ENCODE peak calls at places on chromosomes 7 and 10, in eight cellular contexts. Y is activated CD8-positive, alpha-beta memory T cell treated with anti-CD3 and anti-CD28 coated beads for 4 hours; L is GM06990; M is fibroblast of pulmonary artery; C is A549; D is naive thymus-derived CD8-positive, alpha-beta T cell; H is endothelial cell of umbilical vein; Z is fibroblast of mammary gland. X is an unnamed sample.

GRCh38 chr10:34494012-34494411 is 321.1 kb downstream of the PARD3 start:
- DNase-seq in Y (no peak), L (no peak), M (peak; percentile 48), C (peak; percentile 89), D (no peak), H (no peak), Z (peak; percentile 65), X (no peak)

GRCh38 chr10:100653957-100654834 is 91.2 kb upstream of the PAX2 start:
- DNase-seq in Y (peak; percentile 13), L (no peak), M (peak; percentile 44), C (no peak), D (no peak), H (no peak), Z (peak; percentile 9), X (peak; percentile 5)

GRCh38 chr7:158689500-158689899 is 15.1 kb downstream of the NCAPG2 start:
- DNase-seq in Y (no peak), L (no peak), M (no peak), C (no peak), D (no peak), H (no peak), Z (no peak), X (no peak)

GRCh38 chr7:139034336-139034735 is 1.5 kb downstream of the ZC3HAV1L start:
- DNase-seq in Y (no peak), L (no peak), M (no peak), C (no peak), D (no peak), H (no peak), Z (peak; percentile 55), X (peak; percentile 28)

GRCh38 chr7:47725031-47725780 is 143.3 kb upstream of the TNS3 start:
- DNase-seq in Y (no peak), L (no peak), M (no peak), C (peak; percentile 42), D (peak; percentile 30), H (peak; percentile 62), Z (no peak), X (no peak)

GRCh38 chr10:119316729-119317097 is 109.3 kb downstream of the GRK5 start:
- DNase-seq in Y (no peak), L (no peak), M (peak; percentile 69), C (peak; percentile 94), D (no peak), H (peak; percentile 67), Z (peak; percentile 74), X (peak; percentile 86)

GRCh38 chr7:48149058-48149457 is 22.2 kb upstream of the ABCA13 start:
- DNase-seq in Y (no peak), L (no peak), M (no peak), C (no peak), D (no peak), H (no peak), Z (no peak), X (no peak)

GRCh38 chr7:151416921-151417320 is 7.1 kb upstream of the WDR86 start:
- DNase-seq in Y (no peak), L (no peak), M (peak; percentile 39), C (no peak), D (no peak), H (no peak), Z (peak; percentile 32), X (no peak)

GRCh38 chr7:83957333-83957732 is 237.3 kb downstream of the SEMA3A start:
- DNase-seq in Y (no peak), L (no peak), M (peak; percentile 80), C (peak; percentile 9), D (no peak), H (no peak), Z (peak; percentile 16), X (no peak)

GRCh38 chr10:78643513-78643912 is 425.3 kb upstream of the ZMIZ1 start:
- DNase-seq in Y (no peak), L (no peak), M (no peak), C (no peak), D (no peak), H (no peak), Z (no peak), X (no peak)

GRCh38 chr10:12200850-12201249 is 4.9 kb downstream of the CDC123 start:
- DNase-seq in Y (no peak), L (no peak), M (no peak), C (no peak), D (no peak), H (no peak), Z (no peak), X (no peak)

GRCh38 chr10:88008866-88009470 is 145.5 kb downstream of the PTEN start:
- DNase-seq in Y (no peak), L (no peak), M (no peak), C (peak; percentile 50), D (no peak), H (no peak), Z (no peak), X (no peak)

GRCh38 chr10:18332048-18332447 is 191.8 kb downstream of the CACNB2 start:
- DNase-seq in Y (no peak), L (no peak), M (no peak), C (peak; percentile 3), D (no peak), H (no peak), Z (peak; percentile 69), X (peak; percentile 5)

GRCh38 chr10:13614530-13615332 is 28.0 kb downstream of the PRPF18 start:
- DNase-seq in Y (no peak), L (no peak), M (peak; percentile 44), C (peak; percentile 20), D (no peak), H (no peak), Z (no peak), X (peak; percentile 94)